ENCODE peak calls at places on chromosome 9, in eight cellular contexts. S is heart left ventricle, Z is spleen, W is colonic mucosa, Q is hepatocyte, H is cardiac muscle cell, J is WERI-Rb-1, O is activated B cell treated with CpG ODN at 0.5 μM for 24 hours. G is an unnamed sample.

GRCh38 chr9:27548055-27548741 is 18.6 kb upstream of the MOB3B start:
- DNase-seq in O (no peak), H (peak; percentile 63), W (no peak), J (no peak), S (no peak), Z (no peak), Q (peak; percentile 69), G (no peak)

GRCh38 chr9:16986441-16987387 is 116.2 kb upstream of the BNC2 start:
- DNase-seq in H (no peak), Z (no peak), S (no peak), O (no peak), W (no peak), J (no peak), Q (no peak), G (no peak)

GRCh38 chr9:116234091-116234490 is 80.5 kb downstream of the PAPPA start:
- DNase-seq in Q (peak; percentile 75), O (no peak), Z (no peak), S (no peak), W (no peak), H (no peak), J (no peak), G (no peak)

GRCh38 chr9:27117489-27118135 is 8.6 kb downstream of the TEK start:
- DNase-seq in Z (peak; percentile 74), O (no peak), J (no peak), H (no peak), Q (peak; percentile 18), W (peak; percentile 81), S (peak; percentile 74), G (no peak)

GRCh38 chr9:136724772-136725171 is 12.4 kb downstream of the DIPK1B start:
- DNase-seq in W (no peak), J (no peak), Z (no peak), O (no peak), H (no peak), S (no peak), Q (no peak), G (no peak)

GRCh38 chr9:79609468-79610018 is 37.8 kb downstream of the TLE4 start:
- DNase-seq in Z (no peak), J (no peak), W (no peak), S (no peak), O (no peak), Q (no peak), H (no peak), G (no peak)

GRCh38 chr9:127714916-127715442 is 484 bp downstream of the PTRH1 start:
- DNase-seq in Q (peak; percentile 55), H (peak; percentile 31), O (peak; percentile 29), S (no peak), W (peak; percentile 53), Z (peak; percentile 87), J (no peak), G (no peak)

GRCh38 chr9:113164536-113165300 is 13.9 kb downstream of the SLC31A2 start:
- DNase-seq in Q (no peak), W (no peak), Z (no peak), O (no peak), J (no peak), S (peak; percentile 64), H (no peak), G (peak; percentile 65)

GRCh38 chr9:19286634-19287188 is 56.2 kb downstream of the DENND4C start:
- DNase-seq in Z (no peak), S (no peak), J (no peak), Q (no peak), H (peak; percentile 2), O (no peak), W (peak; percentile 89), G (peak; percentile 53)

GRCh38 chr9:94900222-94901018 is 173.9 kb downstream of the AOPEP start:
- DNase-seq in Z (no peak), O (no peak), S (no peak), H (no peak), Q (peak; percentile 66), W (no peak), J (no peak), G (no peak)

DNA sequence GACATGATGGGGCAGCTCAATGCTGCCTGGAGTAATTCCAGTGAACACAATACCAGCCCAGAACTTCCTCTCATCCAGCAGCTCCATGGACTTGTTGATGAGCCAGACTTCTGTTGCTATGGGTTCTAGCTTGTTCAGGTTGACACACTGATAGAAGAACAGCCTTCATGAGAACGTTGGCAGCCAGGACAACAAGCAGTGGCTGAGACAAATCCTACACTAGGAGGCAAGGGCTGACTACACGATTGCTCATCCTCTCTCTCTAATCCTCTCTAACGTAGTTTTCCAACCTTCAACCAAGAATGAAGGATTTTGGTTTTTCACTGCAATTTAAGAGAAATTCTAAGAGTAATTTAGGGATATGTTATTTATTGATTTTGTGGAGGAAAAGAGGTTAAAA is 67.8 kb downstream of the NIPSNAP3B start:
- DNase-seq in J (no peak), Q (no peak), H (no peak), W (no peak), O (no peak), Z (no peak), S (no peak), G (no peak)
- TF ChIP-seq CTCF in J (no peak), Q (no peak), H (no peak), W (no peak), O (no peak), Z (no peak), S (no peak), G (no peak)

GRCh38 chr9:87498046-87498815 is 564 bp downstream of the DAPK1 start:
- DNase-seq in W (peak; percentile 43), O (no peak), J (peak; percentile 56), Q (peak; percentile 81), S (no peak), Z (peak; percentile 83), H (peak; percentile 85), G (no peak)
- TF ChIP-seq CTCF in W (no peak), O (no peak), J (peak; percentile 29), Q (peak; percentile 41), S (no peak), Z (no peak), H (peak; percentile 43), G (no peak)

GRCh38 chr9:114614373-114614772 is 3.3 kb downstream of the TMEM268 start:
- DNase-seq in S (no peak), H (no peak), Z (no peak), J (no peak), W (no peak), O (no peak), Q (no peak), G (no peak)
- TF ChIP-seq CTCF in S (no peak), H (no peak), Z (no peak), J (peak; percentile 41), W (no peak), O (no peak), Q (no peak), G (no peak)

DNA sequence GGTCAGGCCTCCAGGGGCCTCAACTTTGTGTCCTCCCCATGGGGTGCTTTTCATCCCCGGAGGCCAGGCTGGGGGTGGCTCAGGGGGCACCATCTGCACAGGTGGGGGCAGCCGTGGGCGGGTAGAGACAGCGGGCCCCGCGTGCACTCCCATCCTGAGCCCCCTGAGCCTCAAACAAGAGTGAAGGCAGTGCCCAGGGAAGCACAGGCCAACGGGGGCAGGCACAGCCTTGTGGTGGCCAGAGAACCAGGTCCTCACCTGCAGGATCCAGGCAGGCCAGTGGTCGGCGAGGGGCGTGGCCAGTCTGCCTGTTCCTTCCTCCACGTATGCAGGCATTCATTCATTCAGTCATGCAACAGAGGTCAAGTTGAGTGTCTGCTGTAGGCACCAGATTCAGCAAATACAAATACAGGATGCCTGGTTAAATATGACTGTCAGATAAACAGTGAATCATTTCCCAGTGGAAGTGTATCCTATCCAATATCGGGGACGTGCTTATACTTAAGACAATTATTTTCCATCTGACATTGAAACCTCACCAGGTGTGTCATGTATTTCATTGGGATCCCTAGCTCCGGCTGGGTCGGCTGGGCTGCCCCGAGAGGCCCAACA is 22.3 kb downstream of the KCNT1 start:
- DNase-seq in S (no peak), J (no peak), Q (no peak), H (no peak), O (no peak), W (no peak), Z (no peak), G (no peak)
- TF ChIP-seq CTCF in S (no peak), J (no peak), Q (no peak), H (no peak), O (no peak), W (no peak), Z (no peak), G (no peak)

GRCh38 chr9:99973455-99973854 is 67.0 kb downstream of the STX17 start:
- DNase-seq in Z (no peak), S (no peak), W (no peak), J (no peak), H (no peak), Q (no peak), O (no peak), G (no peak)

GRCh38 chr9:99966720-99967119 is 60.3 kb downstream of the STX17 start:
- DNase-seq in W (no peak), Q (peak; percentile 22), Z (no peak), O (no peak), S (no peak), H (peak; percentile 71), J (no peak), G (no peak)

GRCh38 chr9:99967457-99967856 is 61.0 kb downstream of the STX17 start:
- DNase-seq in J (no peak), Q (no peak), Z (no peak), W (no peak), S (no peak), O (no peak), H (no peak), G (no peak)

GRCh38 chr9:99970481-99970880 is 64.0 kb downstream of the STX17 start:
- DNase-seq in S (no peak), W (no peak), H (no peak), Q (no peak), O (no peak), Z (no peak), J (no peak), G (no peak)

GRCh38 chr9:99971410-99971809 is 65.0 kb downstream of the STX17 start:
- DNase-seq in J (no peak), S (no peak), Z (no peak), W (no peak), H (no peak), Q (no peak), O (no peak), G (peak; percentile 52)
- TF ChIP-seq CTCF in J (no peak), S (no peak), Z (no peak), W (no peak), H (no peak), Q (no peak), O (no peak), G (no peak)

G was measured in LNCaP clone FGC.